ENCODE peak calls at places on chromosomes 6 and 20, in five cellular contexts. D is Calu3; J is HT-29; Q is activated T-cell treated with anti-CD3 and anti-CD28 coated beads, Interleukin-2, amount 50 U/mL, for 4 hours; T is SK-MEL-5. S is an unnamed sample.

GRCh38 chr6:56551409-56552120 is 91.1 kb downstream of the DST start:
- DNase-seq in D (no peak), J (no peak), Q (no peak), T (no peak), S (peak)

GRCh38 chr6:48996461-48997119 is 466.5 kb downstream of the MMUT start:
- DNase-seq in D (no peak), J (no peak), Q (no peak), T (no peak), S (no peak)

GRCh38 chr6:93550551-93551276 is 131.4 kb upstream of the EPHA7 start:
- DNase-seq in D (no peak), J (no peak), Q (no peak), T (no peak), S (no peak)

GRCh38 chr6:112909781-112910180 is 562.7 kb downstream of the RFPL4B start:
- DNase-seq in D (no peak), J (peak), Q (no peak), T (no peak), S (no peak)

GRCh38 chr20:24956001-24956761 is 7.1 kb downstream of the CST7 start:
- DNase-seq in D (no peak), J (no peak), Q (no peak), T (no peak), S (no peak)

GRCh38 chr6:111283707-111284106 is 196.4 kb downstream of the SLC16A10 start:
- DNase-seq in D (no peak), J (no peak), Q (no peak), T (no peak), S (no peak)

GRCh38 chr20:2149507-2149906 is 47.9 kb downstream of the STK35 start:
- DNase-seq in D (no peak), J (no peak), Q (no peak), T (no peak), S (no peak)

GRCh38 chr6:158041788-158042187 is 60.1 kb downstream of the SYNJ2 start:
- DNase-seq in D (no peak), J (no peak), Q (no peak), T (no peak), S (no peak)

GRCh38 chr6:15066433-15067337 is 179.2 kb upstream of the JARID2 start:
- DNase-seq in D (no peak), J (peak), Q (no peak), T (no peak), S (no peak)

GRCh38 chr6:122151066-122151465 is 248.4 kb upstream of the HSF2 start:
- DNase-seq in D (no peak), J (no peak), Q (no peak), T (no peak), S (no peak)

GRCh38 chr6:165701005-165701404 is 38.0 kb upstream of the PDE10A start:
- DNase-seq in D (no peak), J (no peak), Q (no peak), T (no peak), S (no peak)

GRCh38 chr6:31070711-31071197 is 41.6 kb downstream of the C6orf15 start:
- DNase-seq in D (peak), J (peak), Q (no peak), T (peak), S (peak)

GRCh38 chr6:135667694-135668455 is 170.3 kb upstream of the AHI1 start:
- DNase-seq in D (peak), J (no peak), Q (no peak), T (peak), S (no peak)

GRCh38 chr20:38159949-38160756 is 4.9 kb downstream of the TGM2 start:
- DNase-seq in D (no peak), J (no peak), Q (no peak), T (no peak), S (no peak)

GRCh38 chr6:87919416-87919815 is 128.2 kb upstream of the SPACA1 start:
- DNase-seq in D (no peak), J (no peak), Q (no peak), T (no peak), S (no peak)

GRCh38 chr6:111938710-111939109 is 65.5 kb upstream of the FYN start:
- DNase-seq in D (no peak), J (no peak), Q (no peak), T (no peak), S (peak)